ENCODE peak calls at places on chromosome 20, in seven cellular contexts. T is mammary epithelial cell; R is heart left ventricle; Q is body of pancreas; D is IMR-90; P is osteoblast; K is effector memory CD4-positive, alpha-beta T cell. M is an unnamed sample.
A peak's percentile ranks its signal among the peaks of the same experiment; 100 is the strongest.

GRCh38 chr20:19993937-19994667 is 23.1 kb upstream of the NAA20 start:
- DNase-seq in Q (no peak), K (no peak), P (no peak), T (peak; percentile 91), D (peak; percentile 76), R (peak; percentile 63), M (no peak)

GRCh38 chr20:29497261-29497671 is 1760.2 kb upstream of the DEFB115 start:
- DNase-seq in K (no peak), T (no peak), Q (no peak), R (no peak), P (peak; percentile 13), D (no peak), M (peak; percentile 31)

GRCh38 chr20:24584538-24585356 is 115.3 kb downstream of the SYNDIG1 start:
- DNase-seq in K (no peak), T (peak; percentile 52), R (no peak), D (peak; percentile 59), P (peak; percentile 92), Q (no peak), M (no peak)

GRCh38 chr20:32761831-32762753 is at the start of gene DNMT3B:
- DNase-seq in K (peak; percentile 61), D (peak; percentile 73), Q (peak; percentile 81), R (peak; percentile 84), P (peak; percentile 99), T (peak; percentile 49), M (peak; percentile 92)

GRCh38 chr20:14957416-14957815 is 620.0 kb upstream of the FLRT3 start:
- DNase-seq in Q (no peak), K (no peak), D (no peak), T (no peak), P (no peak), R (no peak), M (no peak)

GRCh38 chr20:50569864-50570836 is 60.0 kb downstream of the PTPN1 start:
- DNase-seq in T (no peak), Q (no peak), P (peak; percentile 75), K (no peak), R (no peak), D (peak; percentile 37), M (no peak)

GRCh38 chr20:46530640-46531039 is 17.3 kb upstream of the ZNF334 start:
- DNase-seq in D (no peak), P (no peak), T (no peak), K (no peak), R (no peak), Q (no peak), M (no peak)

GRCh38 chr20:57439432-57439831 is 48.2 kb downstream of the RBM38 start:
- DNase-seq in D (no peak), K (no peak), T (peak; percentile 47), R (peak; percentile 82), P (no peak), Q (peak; percentile 97), M (peak; percentile 93)

DNA sequence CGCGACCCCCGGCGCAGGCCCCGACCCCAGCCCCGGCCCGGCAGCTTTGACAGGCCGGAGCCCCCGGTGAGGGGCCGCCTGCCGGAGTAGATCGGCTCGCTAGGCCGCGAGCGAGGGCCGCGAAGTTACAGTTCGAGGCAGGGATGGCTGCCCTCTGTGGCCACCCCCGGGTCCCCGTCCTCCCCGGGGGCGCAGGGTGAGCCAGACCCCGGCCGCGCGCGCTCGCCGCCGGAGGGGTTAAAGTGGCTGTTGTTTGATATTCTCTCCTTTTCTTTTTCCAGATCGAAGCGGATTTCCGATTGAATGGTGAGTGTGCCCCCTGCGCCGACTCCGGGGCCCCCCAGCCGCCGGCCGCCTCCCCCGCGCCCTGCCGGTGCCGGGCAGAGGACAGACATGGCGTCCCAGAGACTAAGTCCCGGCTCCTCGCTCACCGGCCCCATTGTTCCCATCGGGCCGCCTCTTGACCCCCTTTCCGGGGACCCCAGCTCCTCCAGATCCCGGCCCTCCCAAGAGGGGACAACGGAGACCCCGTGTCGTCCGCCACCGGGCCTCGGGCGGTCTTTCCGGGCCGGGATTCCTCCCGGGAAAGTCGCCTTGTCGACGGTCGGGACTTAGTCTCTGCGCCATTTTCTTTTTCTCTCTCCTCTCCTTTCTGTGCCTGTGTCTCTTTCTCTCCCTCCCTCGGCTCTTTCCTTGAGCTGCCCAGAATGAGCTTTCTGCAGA is 689 bp downstream of the TOP1 start:
- DNase-seq in K (peak; percentile 9), P (peak; percentile 78), R (peak; percentile 43), T (no peak), D (no peak), Q (no peak), M (peak; percentile 43)
- H3K4me1 ChIP-seq in K (peaks cover 18% of the 10 kb centered on the region), P (peaks cover 36% of the 10 kb centered on the region), R (peaks cover 30% of the 10 kb centered on the region), T (peaks cover 30% of the 10 kb centered on the region), D (peaks cover 8% of the 10 kb centered on the region), Q (peaks cover 49% of the 10 kb centered on the region), M (peaks cover 33% of the 10 kb centered on the region)

GRCh38 chr20:44745122-44745521 is 543 bp upstream of the KCNK15 start:
- DNase-seq in D (no peak), P (peak; percentile 55), Q (no peak), T (no peak), R (no peak), K (no peak), M (no peak)

GRCh38 chr20:44745560-44746366 is at the start of gene KCNK15:
- DNase-seq in K (no peak), D (peak; percentile 17), Q (peak; percentile 46), R (peak; percentile 51), T (peak; percentile 35), P (peak; percentile 93), M (peak; percentile 81)

GRCh38 chr20:44748005-44748370 is 2.3 kb downstream of the KCNK15 start:
- DNase-seq in Q (no peak), D (no peak), T (no peak), R (no peak), K (no peak), P (peak; percentile 90), M (no peak)

GRCh38 chr20:44747166-44748004 is 1.7 kb downstream of the KCNK15 start:
- DNase-seq in K (peak; percentile 21), P (peak; percentile 97), R (peak; percentile 68), Q (peak; percentile 91), T (peak; percentile 87), D (peak; percentile 53), M (no peak)

DNA sequence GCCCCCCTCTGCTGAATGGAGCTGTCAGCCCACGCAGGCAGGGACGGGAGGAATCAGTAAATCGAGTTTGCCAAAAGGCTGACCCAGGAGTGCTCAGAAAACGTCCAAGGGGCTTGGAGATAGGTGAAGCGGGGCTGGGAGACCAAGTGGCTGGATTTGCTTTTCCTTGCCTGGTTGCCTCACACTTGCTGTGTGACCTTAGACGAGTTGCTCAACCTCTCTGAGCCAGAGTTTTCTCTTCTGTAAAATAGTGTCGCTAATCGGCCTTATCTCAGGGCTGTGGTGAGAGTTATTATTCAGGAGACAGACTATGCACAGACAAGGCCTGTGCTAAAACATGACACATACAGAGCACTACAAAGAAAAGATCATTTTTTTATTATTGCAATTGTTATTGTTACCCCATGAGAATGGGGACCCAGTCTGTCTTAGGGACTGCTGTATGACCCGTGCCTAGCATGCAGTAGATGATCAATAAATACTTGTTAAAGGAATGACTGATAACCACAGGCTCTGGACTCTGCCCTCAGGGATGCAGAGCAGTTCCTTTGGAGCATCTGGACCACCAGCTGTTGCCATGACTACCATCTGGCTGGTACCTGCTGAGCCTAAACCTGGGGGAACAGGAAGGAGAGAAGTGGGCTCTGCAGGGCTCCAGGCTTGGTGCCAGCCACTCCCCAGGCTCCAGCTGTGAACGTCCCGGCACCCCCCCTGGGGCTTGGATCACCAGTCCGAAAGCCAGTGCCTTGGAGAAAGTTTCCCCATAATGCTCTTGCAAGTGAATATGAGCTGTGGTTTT is 901 bp downstream of the KCNK15 start:
- DNase-seq in Q (peak; percentile 56), R (no peak), T (no peak), D (no peak), K (no peak), P (peak; percentile 86), M (no peak)
- H3K4me3 ChIP-seq in Q (no peak overlapping the region), R (peak overlapping the region; percentile 52), T (no peak overlapping the region), D (peak overlapping the region; percentile 27), K (peak overlapping the region; percentile 53), P (peak overlapping the region; percentile 75), M (peak overlapping the region; percentile 35)

GRCh38 chr20:17965042-17965697 is 3.4 kb downstream of the SNX5 start:
- DNase-seq in P (no peak), T (no peak), D (no peak), K (no peak), Q (no peak), R (no peak), M (no peak)
- H3K27ac ChIP-seq in P (peak overlapping the region; percentile 99), T (peak overlapping the region; percentile 98), D (peak overlapping the region; percentile 38), K (peak overlapping the region; percentile 95), Q (no peak overlapping the region), R (no peak overlapping the region), M (peak overlapping the region; percentile 97)

GRCh38 chr20:49275634-49276033 is 2.2 kb downstream of the ZNFX1 start:
- DNase-seq in Q (no peak), P (no peak), R (no peak), K (no peak), D (no peak), T (peak; percentile 82), M (no peak)
- H3K4me1 ChIP-seq in Q (peaks cover 38% of the 10 kb centered on the region), P (peaks cover 21% of the 10 kb centered on the region), R (peaks cover 36% of the 10 kb centered on the region), K (peaks cover 23% of the 10 kb centered on the region), D (peaks cover 4% of the 10 kb centered on the region), T (peaks cover 26% of the 10 kb centered on the region), M (peaks cover 25% of the 10 kb centered on the region)

GRCh38 chr20:4815618-4816017 is 93.9 kb downstream of the PRND start:
- DNase-seq in R (no peak), K (no peak), P (no peak), Q (peak; percentile 3), T (no peak), D (no peak), M (no peak)
- H3K4me3 ChIP-seq in R (no peak overlapping the region), K (peak overlapping the region; percentile 37), P (no peak overlapping the region), Q (no peak overlapping the region), T (no peak overlapping the region), D (no peak overlapping the region), M (no peak overlapping the region)

M was measured in left lung.